ENCODE peak calls at places on chromosomes 11 and 22, in four cellular contexts. X is PC-3, A is right lobe of liver, Q is tibial nerve. H is an unnamed sample. For H3K9me3 and H3K4me1, the result is how much of the 10 kb centered on the place peaks cover.

GRCh38 chr11:130381317-130381716 is 47.1 kb downstream of the ADAMTS8 start:
- DNase-seq in X (no peak), A (no peak), Q (no peak), H (no peak)

GRCh38 chr22:45336971-45337431 is 27.3 kb downstream of the FAM118A start:
- DNase-seq in X (no peak), A (peak), Q (peak), H (peak)

GRCh38 chr11:105181521-105181920 is 42.0 kb upstream of the CARD18 start:
- DNase-seq in X (no peak), A (no peak), Q (no peak), H (no peak)

GRCh38 chr22:20862540-20862939 is 3.7 kb downstream of the SNAP29 start:
- DNase-seq in X (no peak), A (no peak), Q (no peak), H (no peak)

GRCh38 chr11:85115798-85116197 is 511.3 kb downstream of the DLG2 start:
- DNase-seq in X (peak), A (no peak), Q (no peak), H (no peak)

GRCh38 chr11:131760191-131760951 is 390.0 kb downstream of the NTM start:
- DNase-seq in X (no peak), A (no peak), Q (no peak), H (no peak)

GRCh38 chr22:23225724-23226496 is 45.6 kb downstream of the BCR start:
- DNase-seq in X (peak), A (no peak), Q (no peak), H (peak)

GRCh38 chr22:45892681-45893461 is 84.1 kb downstream of the WNT7B start:
- DNase-seq in X (no peak), A (no peak), Q (no peak), H (no peak)

GRCh38 chr11:110971110-110971509 is 258.9 kb upstream of the ARHGAP20 start:
- DNase-seq in X (peak), A (no peak), Q (no peak), H (no peak)

DNA sequence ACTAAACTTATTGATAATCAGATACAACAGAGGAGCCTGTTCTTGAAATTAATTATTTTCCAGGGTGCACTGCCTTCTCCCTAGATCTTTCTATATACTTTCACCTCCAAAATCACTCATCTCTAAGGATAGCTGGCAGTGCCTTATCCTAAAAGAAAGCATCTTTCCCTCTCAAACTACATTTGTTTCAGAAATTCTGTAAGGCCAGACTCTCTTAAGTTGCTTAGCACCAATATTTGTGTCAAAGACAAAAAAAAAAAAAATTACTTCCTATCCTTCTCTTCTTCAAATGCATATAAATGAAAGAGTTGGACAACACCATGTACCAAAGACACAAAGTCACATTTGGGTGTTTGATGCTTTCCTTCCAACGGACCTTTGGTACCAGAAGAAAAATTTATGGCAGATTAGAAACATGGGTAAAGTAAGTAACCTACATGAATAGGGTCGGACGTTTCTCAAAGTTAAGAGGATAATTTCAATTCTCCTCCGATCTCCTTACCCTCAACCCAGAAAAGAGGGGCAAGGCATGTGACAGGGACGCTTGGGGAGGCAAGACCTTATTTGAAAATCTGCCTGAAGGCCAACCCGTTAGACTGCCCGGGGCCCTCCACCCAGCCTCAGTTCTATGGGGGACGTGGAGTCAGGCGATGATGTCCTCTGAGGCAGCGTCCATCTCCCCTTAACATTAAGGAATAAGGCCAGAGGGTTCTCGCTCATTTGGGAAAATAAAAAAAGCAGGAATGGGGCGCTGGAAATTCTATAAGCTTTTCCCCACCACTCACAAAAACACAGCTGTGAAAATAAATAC is 66.3 kb downstream of the ETS1 start:
- DNase-seq in X (no peak), A (no peak), Q (no peak), H (no peak)
- TF ChIP-seq CTCF in X (peak), A (no peak), Q (no peak), H (no peak)

GRCh38 chr11:134436781-134437180 is 24.7 kb upstream of the B3GAT1 start:
- DNase-seq in X (no peak), A (no peak), Q (no peak), H (no peak)

GRCh38 chr11:134432776-134433175 is 20.7 kb upstream of the B3GAT1 start:
- DNase-seq in X (no peak), A (no peak), Q (no peak), H (no peak)

GRCh38 chr11:134437821-134438220 is 25.8 kb upstream of the B3GAT1 start:
- DNase-seq in X (no peak), A (no peak), Q (no peak), H (no peak)

GRCh38 chr11:134433251-134433650 is 21.2 kb upstream of the B3GAT1 start:
- DNase-seq in X (no peak), A (no peak), Q (no peak), H (no peak)

GRCh38 chr11:134433806-134434205 is 21.8 kb upstream of the B3GAT1 start:
- DNase-seq in X (no peak), A (no peak), Q (no peak), H (no peak)
- H3K9me3 ChIP-seq in X (under half), A (under half), Q (under half), H (under half)

DNA sequence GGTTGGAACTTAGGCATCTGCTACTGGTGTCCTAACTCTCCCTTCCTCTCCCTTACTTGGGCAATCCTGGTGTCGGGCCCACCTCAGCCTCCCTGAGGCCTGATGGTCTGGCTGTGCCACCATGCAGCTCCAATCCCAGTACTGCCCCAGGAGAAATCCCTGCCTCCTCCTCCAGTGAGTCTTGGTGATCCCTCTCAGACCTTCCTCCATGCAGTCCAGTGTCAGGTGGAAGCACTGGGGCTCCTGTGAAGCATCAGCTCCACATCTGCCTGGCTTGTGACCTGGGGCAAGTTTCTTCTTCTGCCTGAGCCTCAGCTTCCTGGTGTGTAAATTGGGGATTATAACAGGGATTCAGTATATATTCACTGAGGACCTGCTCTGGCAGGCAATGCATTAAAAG is 1.8 kb upstream of the PELI3 start:
- DNase-seq in X (no peak), A (no peak), Q (no peak), H (no peak)
- H3K4me1 ChIP-seq in X (under half), A (under half), Q (under half), H (under half)

GRCh38 chr22:31177420-31178162 is 17.6 kb downstream of the RNF185 start:
- DNase-seq in X (peak), A (no peak), Q (no peak), H (no peak)
- TF ChIP-seq CTCF in X (no peak), A (peak), Q (no peak), H (no peak)

GRCh38 chr11:38345286-38345685 is 1747.2 kb upstream of the RAG2 start:
- DNase-seq in X (peak), A (no peak), Q (no peak), H (no peak)
- H3K9me3 ChIP-seq in X (under half), A (under half), Q (under half), H (under half)

GRCh38 chr11:34585870-34586654 is 34.8 kb upstream of the EHF start:
- DNase-seq in X (peak), A (no peak), Q (no peak), H (no peak)

GRCh38 chr11:34587282-34587677 is 33.6 kb upstream of the EHF start:
- DNase-seq in X (no peak), A (no peak), Q (no peak), H (no peak)

GRCh38 chr11:34585304-34585869 is 35.5 kb upstream of the EHF start:
- DNase-seq in X (no peak), A (no peak), Q (no peak), H (no peak)

GRCh38 chr11:34588023-34588422 is 32.9 kb upstream of the EHF start:
- DNase-seq in X (no peak), A (no peak), Q (no peak), H (no peak)

DNA sequence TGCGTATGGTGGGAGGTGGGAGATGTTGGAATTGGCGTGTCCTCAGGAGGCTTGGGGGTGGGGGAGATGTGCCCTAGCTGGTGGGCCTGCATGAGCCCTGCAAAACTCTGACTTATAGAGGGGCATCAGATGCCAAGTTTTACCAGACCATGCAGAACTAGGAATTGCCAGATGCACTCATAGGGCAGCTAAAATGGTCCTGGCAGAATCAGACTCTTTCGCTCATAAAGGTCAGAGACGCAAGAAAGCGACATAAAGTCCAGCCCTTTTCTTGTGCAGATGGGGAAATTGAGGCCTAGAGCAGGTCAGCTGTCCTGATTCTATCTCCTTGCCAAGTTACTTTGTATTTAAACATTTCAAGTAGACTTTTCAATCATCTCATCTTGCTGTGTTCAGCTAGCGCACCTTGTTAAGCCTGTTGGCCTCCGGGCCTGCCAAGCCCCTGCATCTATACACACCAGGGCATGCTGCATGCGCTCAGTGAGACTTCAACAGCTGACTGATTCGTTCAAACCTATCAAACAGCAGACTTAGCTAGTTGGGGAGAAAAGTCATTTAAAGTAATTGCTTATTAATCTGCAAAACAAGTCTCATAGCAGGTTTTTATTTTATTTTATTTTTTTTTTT is 34.1 kb upstream of the EHF start:
- DNase-seq in X (peak), A (no peak), Q (no peak), H (no peak)
- H3K4me1 ChIP-seq in X (under half), A (under half), Q (under half), H (under half)

GRCh38 chr11:19327280-19327679 is 86.5 kb upstream of the E2F8 start:
- DNase-seq in X (no peak), A (no peak), Q (no peak), H (no peak)

GRCh38 chr11:19321351-19321750 is 80.6 kb upstream of the E2F8 start:
- DNase-seq in X (no peak), A (no peak), Q (no peak), H (no peak)

GRCh38 chr11:19326499-19326898 is 85.8 kb upstream of the E2F8 start:
- DNase-seq in X (peak), A (no peak), Q (no peak), H (no peak)

GRCh38 chr11:19320764-19321163 is 80.0 kb upstream of the E2F8 start:
- DNase-seq in X (no peak), A (no peak), Q (no peak), H (no peak)

DNA sequence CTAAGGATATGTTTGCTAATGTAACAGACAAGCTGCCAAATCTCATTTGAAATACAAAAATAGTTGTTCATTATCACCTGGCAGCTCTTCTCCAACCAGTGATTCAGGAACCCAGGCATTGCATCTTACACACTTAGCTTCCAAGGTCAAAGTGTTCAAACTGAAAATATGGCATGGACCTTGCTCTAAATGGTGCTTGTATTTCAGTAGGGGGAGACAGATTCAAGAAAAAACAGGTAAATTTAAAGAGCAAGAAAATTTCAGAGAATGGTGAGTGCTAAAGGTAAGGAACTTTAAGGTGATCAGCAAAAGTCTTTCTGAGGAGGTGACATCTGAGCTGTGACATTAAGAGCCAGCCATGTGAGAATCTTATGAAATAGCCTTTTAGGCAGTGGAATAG is 82.8 kb upstream of the E2F8 start:
- DNase-seq in X (peak), A (no peak), Q (no peak), H (no peak)
- TF ChIP-seq CTCF in X (peak), A (no peak), Q (no peak), H (no peak)

H was measured in tibial artery.